ENCODE peak calls at places on chromosomes 13 and 19, in seven cellular contexts. One of them, this sample, is unnamed.

GRCh38 chr19:588758-589692 is 656 bp upstream of the HCN2 start:
- DNase-seq in fibroblast of pulmonary artery: no peak
- DNase-seq in osteocyte: no peak
- DNase-seq in stimulated activated CD4-positive, alpha-beta T cell treated with anti-CD3 and anti-CD28 coated beads, Interleukin-2, amount 100 ng/mL, for 48 hours: no peak
- DNase-seq in cardiac muscle cell: no peak
- DNase-seq in lower leg skin: no peak
- DNase-seq in T-helper 1 cell: no peak
- DNase-seq in this sample: no peak

GRCh38 chr13:27174766-27175455 is 3.3 kb upstream of the USP12 start:
- DNase-seq in stimulated activated CD4-positive, alpha-beta T cell treated with anti-CD3 and anti-CD28 coated beads, Interleukin-2, amount 100 ng/mL, for 48 hours: no peak
- DNase-seq in osteocyte: no peak
- DNase-seq in cardiac muscle cell: peak
- DNase-seq in T-helper 1 cell: no peak
- DNase-seq in fibroblast of pulmonary artery: no peak
- DNase-seq in lower leg skin: no peak
- DNase-seq in this sample: no peak

GRCh38 chr19:3608750-3609322 is 2.2 kb upstream of the TBXA2R start:
- DNase-seq in lower leg skin: no peak
- DNase-seq in fibroblast of pulmonary artery: no peak
- DNase-seq in stimulated activated CD4-positive, alpha-beta T cell treated with anti-CD3 and anti-CD28 coated beads, Interleukin-2, amount 100 ng/mL, for 48 hours: no peak
- DNase-seq in osteocyte: no peak
- DNase-seq in cardiac muscle cell: peak
- DNase-seq in T-helper 1 cell: no peak
- DNase-seq in this sample: peak

GRCh38 chr13:108827637-108828036 is 198.2 kb downstream of the MYO16 start:
- DNase-seq in T-helper 1 cell: no peak
- DNase-seq in stimulated activated CD4-positive, alpha-beta T cell treated with anti-CD3 and anti-CD28 coated beads, Interleukin-2, amount 100 ng/mL, for 48 hours: no peak
- DNase-seq in cardiac muscle cell: no peak
- DNase-seq in fibroblast of pulmonary artery: no peak
- DNase-seq in osteocyte: no peak
- DNase-seq in lower leg skin: no peak
- DNase-seq in this sample: no peak

GRCh38 chr13:94154362-94154761 is 325.1 kb downstream of the DCT start:
- DNase-seq in T-helper 1 cell: no peak
- DNase-seq in stimulated activated CD4-positive, alpha-beta T cell treated with anti-CD3 and anti-CD28 coated beads, Interleukin-2, amount 100 ng/mL, for 48 hours: no peak
- DNase-seq in osteocyte: no peak
- DNase-seq in fibroblast of pulmonary artery: peak
- DNase-seq in lower leg skin: no peak
- DNase-seq in cardiac muscle cell: peak
- DNase-seq in this sample: peak

GRCh38 chr19:49597703-49597974 is 6.7 kb downstream of the PRR12 start:
- DNase-seq in stimulated activated CD4-positive, alpha-beta T cell treated with anti-CD3 and anti-CD28 coated beads, Interleukin-2, amount 100 ng/mL, for 48 hours: no peak
- DNase-seq in osteocyte: no peak
- DNase-seq in T-helper 1 cell: no peak
- DNase-seq in fibroblast of pulmonary artery: no peak
- DNase-seq in lower leg skin: no peak
- DNase-seq in cardiac muscle cell: no peak
- DNase-seq in this sample: no peak

GRCh38 chr19:16301999-16302694 is 22.5 kb upstream of the KLF2 start:
- DNase-seq in stimulated activated CD4-positive, alpha-beta T cell treated with anti-CD3 and anti-CD28 coated beads, Interleukin-2, amount 100 ng/mL, for 48 hours: no peak
- DNase-seq in osteocyte: no peak
- DNase-seq in fibroblast of pulmonary artery: peak
- DNase-seq in cardiac muscle cell: no peak
- DNase-seq in lower leg skin: no peak
- DNase-seq in T-helper 1 cell: no peak
- DNase-seq in this sample: peak

GRCh38 chr19:1954547-1954946 is 13.6 kb downstream of the CSNK1G2 start:
- DNase-seq in osteocyte: no peak
- DNase-seq in fibroblast of pulmonary artery: no peak
- DNase-seq in lower leg skin: no peak
- DNase-seq in cardiac muscle cell: no peak
- DNase-seq in T-helper 1 cell: no peak
- DNase-seq in stimulated activated CD4-positive, alpha-beta T cell treated with anti-CD3 and anti-CD28 coated beads, Interleukin-2, amount 100 ng/mL, for 48 hours: no peak
- DNase-seq in this sample: no peak

GRCh38 chr13:79160818-79161217 is 245.2 kb downstream of the RBM26 start:
- DNase-seq in lower leg skin: no peak
- DNase-seq in T-helper 1 cell: no peak
- DNase-seq in cardiac muscle cell: no peak
- DNase-seq in osteocyte: no peak
- DNase-seq in fibroblast of pulmonary artery: no peak
- DNase-seq in stimulated activated CD4-positive, alpha-beta T cell treated with anti-CD3 and anti-CD28 coated beads, Interleukin-2, amount 100 ng/mL, for 48 hours: no peak
- DNase-seq in this sample: no peak

GRCh38 chr19:49592486-49593232 is 1.7 kb downstream of the PRR12 start:
- DNase-seq in cardiac muscle cell: peak
- DNase-seq in osteocyte: no peak
- DNase-seq in fibroblast of pulmonary artery: no peak
- DNase-seq in lower leg skin: no peak
- DNase-seq in T-helper 1 cell: no peak
- DNase-seq in stimulated activated CD4-positive, alpha-beta T cell treated with anti-CD3 and anti-CD28 coated beads, Interleukin-2, amount 100 ng/mL, for 48 hours: no peak
- DNase-seq in this sample: no peak

GRCh38 chr19:57560049-57560491 is 407 bp upstream of the ZNF550 start:
- DNase-seq in cardiac muscle cell: peak
- DNase-seq in stimulated activated CD4-positive, alpha-beta T cell treated with anti-CD3 and anti-CD28 coated beads, Interleukin-2, amount 100 ng/mL, for 48 hours: no peak
- DNase-seq in fibroblast of pulmonary artery: peak
- DNase-seq in T-helper 1 cell: no peak
- DNase-seq in osteocyte: no peak
- DNase-seq in lower leg skin: no peak
- DNase-seq in this sample: peak

GRCh38 chr13:21913010-21913409 is 242.1 kb downstream of the FGF9 start:
- DNase-seq in lower leg skin: no peak
- DNase-seq in cardiac muscle cell: no peak
- DNase-seq in fibroblast of pulmonary artery: no peak
- DNase-seq in T-helper 1 cell: no peak
- DNase-seq in stimulated activated CD4-positive, alpha-beta T cell treated with anti-CD3 and anti-CD28 coated beads, Interleukin-2, amount 100 ng/mL, for 48 hours: no peak
- DNase-seq in osteocyte: no peak
- DNase-seq in this sample: no peak

GRCh38 chr13:79393564-79394249 is 12.3 kb downstream of the RBM26 start:
- DNase-seq in lower leg skin: peak
- DNase-seq in fibroblast of pulmonary artery: no peak
- DNase-seq in stimulated activated CD4-positive, alpha-beta T cell treated with anti-CD3 and anti-CD28 coated beads, Interleukin-2, amount 100 ng/mL, for 48 hours: no peak
- DNase-seq in cardiac muscle cell: no peak
- DNase-seq in T-helper 1 cell: no peak
- DNase-seq in osteocyte: peak
- DNase-seq in this sample: no peak

GRCh38 chr19:24159707-24160106 is 72.7 kb downstream of the ZNF254 start:
- DNase-seq in lower leg skin: no peak
- DNase-seq in stimulated activated CD4-positive, alpha-beta T cell treated with anti-CD3 and anti-CD28 coated beads, Interleukin-2, amount 100 ng/mL, for 48 hours: no peak
- DNase-seq in T-helper 1 cell: no peak
- DNase-seq in fibroblast of pulmonary artery: peak
- DNase-seq in osteocyte: no peak
- DNase-seq in cardiac muscle cell: peak
- DNase-seq in this sample: no peak

GRCh38 chr13:101916108-101916757 is 463.8 kb downstream of the ITGBL1 start:
- DNase-seq in cardiac muscle cell: peak
- DNase-seq in stimulated activated CD4-positive, alpha-beta T cell treated with anti-CD3 and anti-CD28 coated beads, Interleukin-2, amount 100 ng/mL, for 48 hours: no peak
- DNase-seq in lower leg skin: no peak
- DNase-seq in T-helper 1 cell: no peak
- DNase-seq in fibroblast of pulmonary artery: peak
- DNase-seq in osteocyte: peak
- DNase-seq in this sample: peak

GRCh38 chr19:2255982-2256685 is at the start of gene JSRP1:
- DNase-seq in stimulated activated CD4-positive, alpha-beta T cell treated with anti-CD3 and anti-CD28 coated beads, Interleukin-2, amount 100 ng/mL, for 48 hours: no peak
- DNase-seq in osteocyte: no peak
- DNase-seq in T-helper 1 cell: no peak
- DNase-seq in cardiac muscle cell: no peak
- DNase-seq in fibroblast of pulmonary artery: no peak
- DNase-seq in lower leg skin: no peak
- DNase-seq in this sample: no peak

GRCh38 chr13:44734204-44734707 is 158.1 kb upstream of the TSC22D1 start:
- DNase-seq in osteocyte: no peak
- DNase-seq in fibroblast of pulmonary artery: peak
- DNase-seq in lower leg skin: no peak
- DNase-seq in stimulated activated CD4-positive, alpha-beta T cell treated with anti-CD3 and anti-CD28 coated beads, Interleukin-2, amount 100 ng/mL, for 48 hours: no peak
- DNase-seq in cardiac muscle cell: peak
- DNase-seq in T-helper 1 cell: no peak
- DNase-seq in this sample: peak

GRCh38 chr13:80473695-80474094 is 132.8 kb upstream of the SPRY2 start:
- DNase-seq in osteocyte: no peak
- DNase-seq in stimulated activated CD4-positive, alpha-beta T cell treated with anti-CD3 and anti-CD28 coated beads, Interleukin-2, amount 100 ng/mL, for 48 hours: no peak
- DNase-seq in T-helper 1 cell: no peak
- DNase-seq in lower leg skin: no peak
- DNase-seq in cardiac muscle cell: peak
- DNase-seq in fibroblast of pulmonary artery: peak
- DNase-seq in this sample: peak

GRCh38 chr19:8084152-8084551 is 31.6 kb downstream of the CCL25 start:
- DNase-seq in cardiac muscle cell: no peak
- DNase-seq in fibroblast of pulmonary artery: no peak
- DNase-seq in T-helper 1 cell: no peak
- DNase-seq in lower leg skin: no peak
- DNase-seq in osteocyte: no peak
- DNase-seq in stimulated activated CD4-positive, alpha-beta T cell treated with anti-CD3 and anti-CD28 coated beads, Interleukin-2, amount 100 ng/mL, for 48 hours: no peak
- DNase-seq in this sample: no peak

GRCh38 chr13:19154843-19155242 is 26.8 kb downstream of the TUBA3C start:
- DNase-seq in fibroblast of pulmonary artery: no peak
- DNase-seq in stimulated activated CD4-positive, alpha-beta T cell treated with anti-CD3 and anti-CD28 coated beads, Interleukin-2, amount 100 ng/mL, for 48 hours: no peak
- DNase-seq in lower leg skin: no peak
- DNase-seq in osteocyte: no peak
- DNase-seq in cardiac muscle cell: no peak
- DNase-seq in T-helper 1 cell: no peak
- DNase-seq in this sample: no peak

GRCh38 chr19:40445945-40446784 is 2.0 kb upstream of the SERTAD3 start:
- DNase-seq in cardiac muscle cell: no peak
- DNase-seq in stimulated activated CD4-positive, alpha-beta T cell treated with anti-CD3 and anti-CD28 coated beads, Interleukin-2, amount 100 ng/mL, for 48 hours: no peak
- DNase-seq in osteocyte: no peak
- DNase-seq in T-helper 1 cell: no peak
- DNase-seq in fibroblast of pulmonary artery: no peak
- DNase-seq in lower leg skin: no peak
- DNase-seq in this sample: no peak

GRCh38 chr19:46218160-46218559 is 11.4 kb upstream of the IGFL1 start:
- DNase-seq in osteocyte: no peak
- DNase-seq in cardiac muscle cell: peak
- DNase-seq in fibroblast of pulmonary artery: peak
- DNase-seq in lower leg skin: no peak
- DNase-seq in T-helper 1 cell: no peak
- DNase-seq in stimulated activated CD4-positive, alpha-beta T cell treated with anti-CD3 and anti-CD28 coated beads, Interleukin-2, amount 100 ng/mL, for 48 hours: peak
- DNase-seq in this sample: peak

GRCh38 chr13:31346891-31347290 is 147.1 kb downstream of the B3GLCT start:
- DNase-seq in T-helper 1 cell: no peak
- DNase-seq in lower leg skin: no peak
- DNase-seq in cardiac muscle cell: no peak
- DNase-seq in stimulated activated CD4-positive, alpha-beta T cell treated with anti-CD3 and anti-CD28 coated beads, Interleukin-2, amount 100 ng/mL, for 48 hours: no peak
- DNase-seq in fibroblast of pulmonary artery: no peak
- DNase-seq in osteocyte: no peak
- DNase-seq in this sample: no peak

GRCh38 chr13:27708325-27708724 is 84.0 kb upstream of the GSX1 start:
- DNase-seq in osteocyte: no peak
- DNase-seq in T-helper 1 cell: no peak
- DNase-seq in fibroblast of pulmonary artery: no peak
- DNase-seq in lower leg skin: no peak
- DNase-seq in cardiac muscle cell: no peak
- DNase-seq in stimulated activated CD4-positive, alpha-beta T cell treated with anti-CD3 and anti-CD28 coated beads, Interleukin-2, amount 100 ng/mL, for 48 hours: no peak
- DNase-seq in this sample: no peak

GRCh38 chr19:6632002-6632621 is 37.8 kb downstream of the TNFSF14 start:
- DNase-seq in cardiac muscle cell: peak
- DNase-seq in stimulated activated CD4-positive, alpha-beta T cell treated with anti-CD3 and anti-CD28 coated beads, Interleukin-2, amount 100 ng/mL, for 48 hours: peak
- DNase-seq in fibroblast of pulmonary artery: peak
- DNase-seq in lower leg skin: peak
- DNase-seq in osteocyte: peak
- DNase-seq in T-helper 1 cell: peak
- DNase-seq in this sample: peak

GRCh38 chr19:11421607-11422098 is 2.5 kb upstream of the RGL3 start:
- DNase-seq in cardiac muscle cell: peak
- DNase-seq in stimulated activated CD4-positive, alpha-beta T cell treated with anti-CD3 and anti-CD28 coated beads, Interleukin-2, amount 100 ng/mL, for 48 hours: peak
- DNase-seq in T-helper 1 cell: no peak
- DNase-seq in lower leg skin: no peak
- DNase-seq in osteocyte: no peak
- DNase-seq in fibroblast of pulmonary artery: no peak
- DNase-seq in this sample: no peak

GRCh38 chr13:41216160-41216559 is 21.8 kb upstream of the KBTBD7 start:
- DNase-seq in lower leg skin: no peak
- DNase-seq in fibroblast of pulmonary artery: peak
- DNase-seq in cardiac muscle cell: peak
- DNase-seq in T-helper 1 cell: no peak
- DNase-seq in stimulated activated CD4-positive, alpha-beta T cell treated with anti-CD3 and anti-CD28 coated beads, Interleukin-2, amount 100 ng/mL, for 48 hours: no peak
- DNase-seq in osteocyte: no peak
- DNase-seq in this sample: peak

GRCh38 chr13:91154553-91154952 is 192.9 kb upstream of the MIR17HG start:
- DNase-seq in cardiac muscle cell: no peak
- DNase-seq in T-helper 1 cell: no peak
- DNase-seq in osteocyte: no peak
- DNase-seq in lower leg skin: no peak
- DNase-seq in stimulated activated CD4-positive, alpha-beta T cell treated with anti-CD3 and anti-CD28 coated beads, Interleukin-2, amount 100 ng/mL, for 48 hours: no peak
- DNase-seq in fibroblast of pulmonary artery: no peak
- DNase-seq in this sample: no peak

GRCh38 chr13:83153833-83154232 is 728.4 kb downstream of the SLITRK1 start:
- DNase-seq in fibroblast of pulmonary artery: peak
- DNase-seq in T-helper 1 cell: no peak
- DNase-seq in stimulated activated CD4-positive, alpha-beta T cell treated with anti-CD3 and anti-CD28 coated beads, Interleukin-2, amount 100 ng/mL, for 48 hours: no peak
- DNase-seq in cardiac muscle cell: peak
- DNase-seq in osteocyte: no peak
- DNase-seq in lower leg skin: no peak
- DNase-seq in this sample: no peak

This sample was measured in astrocyte of the spinal cord.